ENCODE peak calls at places on chromosomes 13 and 19, in eight cellular contexts. X is HuH-7, S is breast epithelium, B is mesothelial cell of epicardium, M is amygdala, Y is chondrocyte, D is fibroblast of lung, R is stomach. K is an unnamed sample.

GRCh38 chr13:42494157-42494556 is 79.8 kb upstream of the TNFSF11 start:
- DNase-seq in X (no peak), S (no peak), B (no peak), M (no peak), Y (no peak), D (no peak), R (no peak), K (no peak)

GRCh38 chr19:658059-658839 is 4.8 kb downstream of the RNF126 start:
- DNase-seq in X (no peak), S (no peak), B (no peak), M (no peak), Y (no peak), D (no peak), R (no peak), K (peak)

GRCh38 chr13:114063545-114064515 is 68.6 kb downstream of the RASA3 start:
- DNase-seq in X (no peak), S (no peak), B (no peak), M (no peak), Y (peak), D (peak), R (peak), K (peak)

GRCh38 chr13:113357529-113357928 is 6.4 kb downstream of the GRTP1 start:
- DNase-seq in X (no peak), S (no peak), B (no peak), M (no peak), Y (no peak), D (peak), R (no peak), K (no peak)

GRCh38 chr19:3053218-3053621 is 9.1 kb downstream of the TLE5 start:
- DNase-seq in X (no peak), S (no peak), B (no peak), M (no peak), Y (no peak), D (no peak), R (no peak), K (no peak)

GRCh38 chr13:104571161-104571889 is 1505.1 kb upstream of the SLC10A2 start:
- DNase-seq in X (peak), S (no peak), B (peak), M (no peak), Y (no peak), D (peak), R (peak), K (no peak)

GRCh38 chr13:114097504-114097892 is 34.9 kb downstream of the RASA3 start:
- DNase-seq in X (no peak), S (peak), B (no peak), M (no peak), Y (no peak), D (no peak), R (no peak), K (no peak)

GRCh38 chr19:41324921-41325639 is 15.1 kb downstream of the CCDC97 start:
- DNase-seq in X (no peak), S (no peak), B (peak), M (no peak), Y (no peak), D (peak), R (no peak), K (peak)

GRCh38 chr19:10189631-10190425 is 4.9 kb downstream of the DNMT1 start:
- DNase-seq in X (no peak), S (no peak), B (no peak), M (no peak), Y (no peak), D (peak), R (no peak), K (no peak)

GRCh38 chr19:16384688-16385087 is 60.1 kb downstream of the KLF2 start:
- DNase-seq in X (no peak), S (no peak), B (no peak), M (no peak), Y (peak), D (no peak), R (no peak), K (no peak)

GRCh38 chr19:31818740-31819228 is 469.5 kb upstream of the TSHZ3 start:
- DNase-seq in X (no peak), S (no peak), B (no peak), M (no peak), Y (no peak), D (peak), R (no peak), K (no peak)

GRCh38 chr19:5774921-5775320 is 9.6 kb downstream of the PRR22 start:
- DNase-seq in X (no peak), S (no peak), B (no peak), M (no peak), Y (no peak), D (no peak), R (no peak), K (no peak)

GRCh38 chr13:30841161-30841560 is 64.9 kb upstream of the MEDAG start:
- DNase-seq in X (no peak), S (no peak), B (no peak), M (no peak), Y (no peak), D (peak), R (no peak), K (no peak)

GRCh38 chr13:53160211-53160610 is 131.6 kb downstream of the OLFM4 start:
- DNase-seq in X (no peak), S (no peak), B (no peak), M (no peak), Y (no peak), D (no peak), R (no peak), K (no peak)

GRCh38 chr13:111033172-111034133 is 81.7 kb upstream of the ARHGEF7 start:
- DNase-seq in X (no peak), S (no peak), B (no peak), M (no peak), Y (no peak), D (no peak), R (no peak), K (no peak)

GRCh38 chr19:50932690-50933083 is 20.2 kb downstream of the KLK5 start:
- DNase-seq in X (no peak), S (no peak), B (no peak), M (no peak), Y (no peak), D (no peak), R (no peak), K (no peak)

GRCh38 chr13:36142735-36143134 is 11.6 kb upstream of the DCLK1 start:
- DNase-seq in X (no peak), S (no peak), B (no peak), M (no peak), Y (no peak), D (no peak), R (no peak), K (no peak)

GRCh38 chr19:4817467-4818277 is 13.8 kb downstream of the TICAM1 start:
- DNase-seq in X (no peak), S (no peak), B (no peak), M (no peak), Y (no peak), D (no peak), R (peak), K (no peak)

GRCh38 chr19:42409477-42409876 is 17.7 kb downstream of the LIPE start:
- DNase-seq in X (no peak), S (no peak), B (no peak), M (no peak), Y (no peak), D (peak), R (peak), K (no peak)

GRCh38 chr19:48752511-48753365 is at the start of gene FUT1:
- DNase-seq in X (no peak), S (peak), B (peak), M (no peak), Y (no peak), D (no peak), R (peak), K (peak)

GRCh38 chr13:105921711-105922110 is 613.8 kb downstream of the EFNB2 start:
- DNase-seq in X (no peak), S (no peak), B (no peak), M (no peak), Y (no peak), D (no peak), R (no peak), K (peak)

GRCh38 chr19:51565583-51565982 is 5.5 kb upstream of the ZNF175 start:
- DNase-seq in X (no peak), S (no peak), B (no peak), M (no peak), Y (no peak), D (no peak), R (no peak), K (no peak)

GRCh38 chr19:8209965-8210659 is 942 bp downstream of the CERS4 start:
- DNase-seq in X (no peak), S (no peak), B (peak), M (no peak), Y (no peak), D (no peak), R (no peak), K (peak)

GRCh38 chr13:37534181-37534580 is 64.4 kb downstream of the POSTN start:
- DNase-seq in X (no peak), S (no peak), B (no peak), M (no peak), Y (no peak), D (peak), R (no peak), K (no peak)